ENCODE peak calls at places on chromosomes 16 and 17, in five cellular contexts. One of them, this sample, is unnamed.

GRCh38 chr17:72359811-72360210 is 239.0 kb downstream of the SOX9 start:
- DNase-seq in OCI-LY7: no peak
- DNase-seq in CD8-positive, alpha-beta T cell: no peak
- DNase-seq in ascending aorta: no peak
- DNase-seq in mucosa of descending colon: no peak
- DNase-seq in this sample: no peak

GRCh38 chr16:54351171-54351570 is 64.6 kb upstream of the IRX3 start:
- DNase-seq in mucosa of descending colon: no peak
- DNase-seq in CD8-positive, alpha-beta T cell: no peak
- DNase-seq in OCI-LY7: no peak
- DNase-seq in ascending aorta: no peak
- DNase-seq in this sample: no peak

GRCh38 chr17:40194821-40195220 is 17.6 kb downstream of the RAPGEFL1 start:
- DNase-seq in ascending aorta: no peak
- DNase-seq in OCI-LY7: no peak
- DNase-seq in mucosa of descending colon: no peak
- DNase-seq in CD8-positive, alpha-beta T cell: no peak
- DNase-seq in this sample: no peak

GRCh38 chr16:3067929-3068288 is 2.5 kb downstream of the IL32 start:
- DNase-seq in ascending aorta: no peak
- DNase-seq in mucosa of descending colon: no peak
- DNase-seq in OCI-LY7: no peak
- DNase-seq in CD8-positive, alpha-beta T cell: peak; percentile 26
- DNase-seq in this sample: no peak

GRCh38 chr17:9290226-9290613 is 268.9 kb downstream of the NTN1 start:
- DNase-seq in OCI-LY7: no peak
- DNase-seq in mucosa of descending colon: no peak
- DNase-seq in ascending aorta: no peak
- DNase-seq in CD8-positive, alpha-beta T cell: no peak
- DNase-seq in this sample: no peak

GRCh38 chr17:44147812-44148211 is 6.1 kb downstream of the HROB start:
- DNase-seq in CD8-positive, alpha-beta T cell: no peak
- DNase-seq in ascending aorta: no peak
- DNase-seq in mucosa of descending colon: no peak
- DNase-seq in OCI-LY7: no peak
- DNase-seq in this sample: no peak

GRCh38 chr16:58644108-58644507 is 14.5 kb upstream of the CNOT1 start:
- DNase-seq in mucosa of descending colon: no peak
- DNase-seq in OCI-LY7: no peak
- DNase-seq in ascending aorta: no peak
- DNase-seq in CD8-positive, alpha-beta T cell: no peak
- DNase-seq in this sample: no peak

GRCh38 chr17:36755586-36755985 is 154.2 kb downstream of the MRM1 start:
- DNase-seq in CD8-positive, alpha-beta T cell: peak; percentile 38
- DNase-seq in OCI-LY7: peak; percentile 13
- DNase-seq in ascending aorta: no peak
- DNase-seq in mucosa of descending colon: peak; percentile 86
- DNase-seq in this sample: no peak

GRCh38 chr16:71626018-71626857 is at the start of gene MARVELD3:
- DNase-seq in OCI-LY7: no peak
- DNase-seq in mucosa of descending colon: peak; percentile 97
- DNase-seq in CD8-positive, alpha-beta T cell: peak; percentile 30
- DNase-seq in ascending aorta: no peak
- DNase-seq in this sample: peak; percentile 35

GRCh38 chr16:51648521-51648920 is 497.5 kb upstream of the SALL1 start:
- DNase-seq in mucosa of descending colon: no peak
- DNase-seq in ascending aorta: no peak
- DNase-seq in CD8-positive, alpha-beta T cell: no peak
- DNase-seq in OCI-LY7: no peak
- DNase-seq in this sample: no peak

GRCh38 chr17:57612202-57613071 is 132.7 kb downstream of the CCDC182 start:
- DNase-seq in OCI-LY7: peak; percentile 58
- DNase-seq in CD8-positive, alpha-beta T cell: no peak
- DNase-seq in ascending aorta: no peak
- DNase-seq in mucosa of descending colon: no peak
- DNase-seq in this sample: no peak

GRCh38 chr17:7747586-7747985 is 30.0 kb downstream of the DNAH2 start:
- DNase-seq in CD8-positive, alpha-beta T cell: no peak
- DNase-seq in OCI-LY7: no peak
- DNase-seq in ascending aorta: no peak
- DNase-seq in mucosa of descending colon: no peak
- DNase-seq in this sample: no peak

GRCh38 chr16:23254338-23254737 is 47.8 kb upstream of the SCNN1B start:
- DNase-seq in mucosa of descending colon: no peak
- DNase-seq in CD8-positive, alpha-beta T cell: no peak
- DNase-seq in OCI-LY7: no peak
- DNase-seq in ascending aorta: no peak
- DNase-seq in this sample: no peak

GRCh38 chr17:8126306-8127066 is 2.6 kb upstream of the HES7 start:
- DNase-seq in mucosa of descending colon: peak; percentile 59
- DNase-seq in CD8-positive, alpha-beta T cell: no peak
- DNase-seq in ascending aorta: no peak
- DNase-seq in OCI-LY7: peak; percentile 65
- DNase-seq in this sample: peak; percentile 76

GRCh38 chr16:66512589-66513404 is 37.1 kb downstream of the TK2 start:
- DNase-seq in ascending aorta: no peak
- DNase-seq in CD8-positive, alpha-beta T cell: no peak
- DNase-seq in OCI-LY7: no peak
- DNase-seq in mucosa of descending colon: no peak
- DNase-seq in this sample: no peak

GRCh38 chr17:27525316-27525715 is 69.1 kb downstream of the KSR1 start:
- DNase-seq in OCI-LY7: no peak
- DNase-seq in ascending aorta: no peak
- DNase-seq in CD8-positive, alpha-beta T cell: no peak
- DNase-seq in mucosa of descending colon: no peak
- DNase-seq in this sample: no peak

GRCh38 chr17:16406742-16407674 is 8.4 kb upstream of the TRPV2 start:
- DNase-seq in CD8-positive, alpha-beta T cell: no peak
- DNase-seq in OCI-LY7: no peak
- DNase-seq in mucosa of descending colon: no peak
- DNase-seq in ascending aorta: no peak
- DNase-seq in this sample: peak; percentile 61

GRCh38 chr17:44308865-44309264 is 464 bp downstream of the RUNDC3A start:
- DNase-seq in CD8-positive, alpha-beta T cell: peak; percentile 33
- DNase-seq in ascending aorta: no peak
- DNase-seq in OCI-LY7: no peak
- DNase-seq in mucosa of descending colon: no peak
- DNase-seq in this sample: no peak

GRCh38 chr16:27285676-27286196 is 17.2 kb upstream of the NSMCE1 start:
- DNase-seq in OCI-LY7: no peak
- DNase-seq in CD8-positive, alpha-beta T cell: no peak
- DNase-seq in mucosa of descending colon: peak; percentile 25
- DNase-seq in ascending aorta: peak; percentile 25
- DNase-seq in this sample: no peak

GRCh38 chr17:6304894-6305612 is 129.9 kb downstream of the AIPL1 start:
- DNase-seq in mucosa of descending colon: no peak
- DNase-seq in ascending aorta: no peak
- DNase-seq in CD8-positive, alpha-beta T cell: no peak
- DNase-seq in OCI-LY7: no peak
- DNase-seq in this sample: no peak

GRCh38 chr16:89900885-89901284 is 17.8 kb upstream of the MC1R start:
- DNase-seq in ascending aorta: no peak
- DNase-seq in OCI-LY7: no peak
- DNase-seq in mucosa of descending colon: no peak
- DNase-seq in CD8-positive, alpha-beta T cell: no peak
- DNase-seq in this sample: no peak

GRCh38 chr16:78311831-78312230 is 212.4 kb downstream of the WWOX start:
- DNase-seq in CD8-positive, alpha-beta T cell: no peak
- DNase-seq in ascending aorta: no peak
- DNase-seq in mucosa of descending colon: no peak
- DNase-seq in OCI-LY7: no peak
- DNase-seq in this sample: no peak

GRCh38 chr16:31538199-31538598 is 10.5 kb downstream of the AHSP start:
- DNase-seq in CD8-positive, alpha-beta T cell: no peak
- DNase-seq in mucosa of descending colon: no peak
- DNase-seq in OCI-LY7: no peak
- DNase-seq in ascending aorta: no peak
- DNase-seq in this sample: no peak

GRCh38 chr16:82660078-82660645 is 33.4 kb downstream of the CDH13 start:
- DNase-seq in OCI-LY7: no peak
- DNase-seq in mucosa of descending colon: no peak
- DNase-seq in CD8-positive, alpha-beta T cell: peak; percentile 30
- DNase-seq in ascending aorta: no peak
- DNase-seq in this sample: no peak

GRCh38 chr17:46108120-46108519 is 85.1 kb downstream of the KANSL1 start:
- DNase-seq in ascending aorta: no peak
- DNase-seq in mucosa of descending colon: no peak
- DNase-seq in CD8-positive, alpha-beta T cell: no peak
- DNase-seq in OCI-LY7: no peak
- DNase-seq in this sample: no peak

GRCh38 chr16:66487580-66488235 is 60.6 kb downstream of the BEAN1 start:
- DNase-seq in OCI-LY7: no peak
- DNase-seq in ascending aorta: no peak
- DNase-seq in CD8-positive, alpha-beta T cell: no peak
- DNase-seq in mucosa of descending colon: no peak
- DNase-seq in this sample: no peak

GRCh38 chr17:73647767-73648542 is 3.7 kb upstream of the SDK2 start:
- DNase-seq in mucosa of descending colon: no peak
- DNase-seq in CD8-positive, alpha-beta T cell: no peak
- DNase-seq in OCI-LY7: no peak
- DNase-seq in ascending aorta: no peak
- DNase-seq in this sample: no peak

GRCh38 chr17:40813804-40814203 is 8.6 kb downstream of the KRT10 start:
- DNase-seq in OCI-LY7: no peak
- DNase-seq in CD8-positive, alpha-beta T cell: no peak
- DNase-seq in mucosa of descending colon: no peak
- DNase-seq in ascending aorta: no peak
- DNase-seq in this sample: no peak

GRCh38 chr17:70086468-70086867 is 11.4 kb downstream of the KCNJ16 start:
- DNase-seq in CD8-positive, alpha-beta T cell: no peak
- DNase-seq in mucosa of descending colon: no peak
- DNase-seq in ascending aorta: no peak
- DNase-seq in OCI-LY7: no peak
- DNase-seq in this sample: no peak

GRCh38 chr16:63577891-63578290 is 1541.7 kb upstream of the CDH8 start:
- DNase-seq in CD8-positive, alpha-beta T cell: no peak
- DNase-seq in mucosa of descending colon: no peak
- DNase-seq in OCI-LY7: no peak
- DNase-seq in ascending aorta: no peak
- DNase-seq in this sample: no peak

GRCh38 chr17:74137416-74137815 is 66.1 kb upstream of the RPL38 start:
- DNase-seq in mucosa of descending colon: no peak
- DNase-seq in CD8-positive, alpha-beta T cell: no peak
- DNase-seq in ascending aorta: no peak
- DNase-seq in OCI-LY7: no peak
- DNase-seq in this sample: no peak

GRCh38 chr16:73056383-73056782 is 8.5 kb upstream of the ZFHX3 start:
- DNase-seq in ascending aorta: no peak
- DNase-seq in mucosa of descending colon: no peak
- DNase-seq in CD8-positive, alpha-beta T cell: no peak
- DNase-seq in OCI-LY7: no peak
- DNase-seq in this sample: no peak
- H3K4me3 ChIP-seq in ascending aorta: peak overlapping the region; percentile 85
- H3K4me3 ChIP-seq in mucosa of descending colon: no peak overlapping the region
- H3K4me3 ChIP-seq in CD8-positive, alpha-beta T cell: no peak overlapping the region
- H3K4me3 ChIP-seq in OCI-LY7: no peak overlapping the region
- H3K4me3 ChIP-seq in this sample: no peak overlapping the region

DNA sequence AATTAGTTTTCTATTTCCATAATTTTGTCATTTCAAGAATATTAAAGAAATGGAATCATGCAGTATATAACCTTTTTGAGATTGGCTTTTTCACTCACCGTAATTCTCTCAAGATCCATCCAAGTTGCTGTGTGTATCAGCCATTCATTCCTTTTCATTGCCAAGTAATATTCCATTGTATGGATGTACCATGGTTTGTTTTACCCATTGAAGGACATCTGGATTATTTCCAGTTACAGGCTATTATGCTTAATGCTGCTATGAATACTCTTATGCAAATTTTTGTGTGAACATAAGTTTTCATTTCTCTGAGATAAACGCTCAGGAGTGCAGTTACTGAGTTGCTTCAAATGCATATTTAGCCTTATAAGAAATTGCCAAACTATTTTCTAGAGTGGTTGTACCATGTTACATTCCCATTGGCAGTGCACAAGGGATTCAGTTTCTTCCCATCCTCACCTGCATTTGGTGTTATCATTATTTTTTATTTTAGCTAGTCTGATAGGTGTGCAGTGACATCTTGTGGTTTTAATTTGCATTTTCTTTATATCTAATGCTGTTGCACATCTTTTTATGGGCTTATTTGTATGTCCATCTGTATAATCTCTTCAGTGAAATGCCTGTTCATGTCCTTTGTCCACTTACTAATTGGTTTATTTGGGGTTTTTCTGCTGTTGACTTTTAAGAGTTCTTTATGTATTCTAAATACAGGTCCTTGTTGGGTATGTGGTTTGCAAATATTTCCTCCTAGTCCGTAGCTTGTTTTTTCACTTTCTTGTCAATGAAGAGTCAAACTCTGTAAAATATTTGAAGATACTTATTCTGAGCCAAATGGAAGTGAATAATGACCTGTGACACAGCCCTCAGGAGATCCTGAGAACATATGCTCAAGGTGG is 32.7 kb downstream of the BMERB1 start:
- DNase-seq in OCI-LY7: no peak
- DNase-seq in ascending aorta: no peak
- DNase-seq in CD8-positive, alpha-beta T cell: no peak
- DNase-seq in mucosa of descending colon: no peak
- DNase-seq in this sample: no peak
- TF ChIP-seq CTCF in OCI-LY7: peak; percentile 67
- TF ChIP-seq CTCF in ascending aorta: peak; percentile 10
- TF ChIP-seq CTCF in CD8-positive, alpha-beta T cell: no peak
- TF ChIP-seq CTCF in mucosa of descending colon: no peak
- TF ChIP-seq CTCF in this sample: no peak

GRCh38 chr16:73669535-73670274 is 621.8 kb upstream of the ZFHX3 start:
- DNase-seq in mucosa of descending colon: no peak
- DNase-seq in ascending aorta: no peak
- DNase-seq in CD8-positive, alpha-beta T cell: no peak
- DNase-seq in OCI-LY7: no peak
- DNase-seq in this sample: no peak

GRCh38 chr16:73672135-73672534 is 624.2 kb upstream of the ZFHX3 start:
- DNase-seq in ascending aorta: no peak
- DNase-seq in mucosa of descending colon: no peak
- DNase-seq in OCI-LY7: no peak
- DNase-seq in CD8-positive, alpha-beta T cell: no peak
- DNase-seq in this sample: no peak

GRCh38 chr16:73671102-73671501 is 623.2 kb upstream of the ZFHX3 start:
- DNase-seq in mucosa of descending colon: no peak
- DNase-seq in CD8-positive, alpha-beta T cell: no peak
- DNase-seq in ascending aorta: no peak
- DNase-seq in OCI-LY7: no peak
- DNase-seq in this sample: no peak
- H3K4me3 ChIP-seq in mucosa of descending colon: no peak overlapping the region
- H3K4me3 ChIP-seq in CD8-positive, alpha-beta T cell: no peak overlapping the region
- H3K4me3 ChIP-seq in ascending aorta: no peak overlapping the region
- H3K4me3 ChIP-seq in OCI-LY7: no peak overlapping the region
- H3K4me3 ChIP-seq in this sample: no peak overlapping the region

GRCh38 chr17:31481783-31482081 is 90.3 kb downstream of the RAB11FIP4 start:
- DNase-seq in OCI-LY7: no peak
- DNase-seq in CD8-positive, alpha-beta T cell: no peak
- DNase-seq in mucosa of descending colon: no peak
- DNase-seq in ascending aorta: no peak
- DNase-seq in this sample: no peak
- TF ChIP-seq CTCF in OCI-LY7: no peak
- TF ChIP-seq CTCF in CD8-positive, alpha-beta T cell: no peak
- TF ChIP-seq CTCF in mucosa of descending colon: no peak
- TF ChIP-seq CTCF in ascending aorta: no peak
- TF ChIP-seq CTCF in this sample: no peak

GRCh38 chr17:77475012-77475976 is 334.5 kb downstream of the SEC14L1 start:
- DNase-seq in mucosa of descending colon: no peak
- DNase-seq in ascending aorta: no peak
- DNase-seq in OCI-LY7: peak; percentile 73
- DNase-seq in CD8-positive, alpha-beta T cell: peak; percentile 81
- DNase-seq in this sample: no peak
- H3K4me3 ChIP-seq in mucosa of descending colon: no peak overlapping the region
- H3K4me3 ChIP-seq in ascending aorta: no peak overlapping the region
- H3K4me3 ChIP-seq in OCI-LY7: peak overlapping the region; percentile 14
- H3K4me3 ChIP-seq in CD8-positive, alpha-beta T cell: no peak overlapping the region
- H3K4me3 ChIP-seq in this sample: no peak overlapping the region

GRCh38 chr17:35372846-35373531 is 432 bp downstream of the SLFN11 start:
- DNase-seq in ascending aorta: no peak
- DNase-seq in OCI-LY7: no peak
- DNase-seq in mucosa of descending colon: peak; percentile 24
- DNase-seq in CD8-positive, alpha-beta T cell: peak; percentile 22
- DNase-seq in this sample: peak; percentile 39
- TF ChIP-seq CTCF in ascending aorta: no peak
- TF ChIP-seq CTCF in OCI-LY7: no peak
- TF ChIP-seq CTCF in mucosa of descending colon: no peak
- TF ChIP-seq CTCF in CD8-positive, alpha-beta T cell: no peak
- TF ChIP-seq CTCF in this sample: no peak

This sample was measured in GM06990.